ENCODE peak calls at places on chromosomes 2 and 18, in six cellular contexts. X is AML-193; R is stimulated activated CD8-positive, alpha-beta memory T cell treated with anti-CD3 and anti-CD28 coated beads, Interleukin-2, amount 100 ng/mL, for 1 hour; W is cardiac muscle cell; Z is mucosa of descending colon; B is CD8-positive, alpha-beta T cell. D is an unnamed sample.

GRCh38 chr2:232652505-232652851 is 19.1 kb downstream of the EFHD1 start:
- DNase-seq in X (no peak), W (no peak), B (no peak), R (no peak), Z (no peak), D (no peak)

GRCh38 chr18:55549474-55550104 is 38.4 kb downstream of the TCF4 start:
- DNase-seq in R (no peak), Z (no peak), X (no peak), W (no peak), B (no peak), D (no peak)

GRCh38 chr2:113060396-113060795 is 1.4 kb downstream of the IL36RN start:
- DNase-seq in Z (no peak), B (no peak), W (peak), X (no peak), R (no peak), D (no peak)

GRCh38 chr18:10131783-10132381 is 218.1 kb downstream of the VAPA start:
- DNase-seq in B (no peak), X (no peak), W (no peak), Z (no peak), R (no peak), D (no peak)

GRCh38 chr18:59779979-59780378 is 82.8 kb upstream of the CCBE1 start:
- DNase-seq in W (peak), R (no peak), X (no peak), B (no peak), Z (no peak), D (no peak)

GRCh38 chr2:230640540-230641011 is 72.1 kb upstream of the CAB39 start:
- DNase-seq in B (no peak), X (no peak), W (no peak), Z (no peak), R (no peak), D (no peak)

GRCh38 chr18:3923750-3924149 is 473.8 kb downstream of the TGIF1 start:
- DNase-seq in B (no peak), Z (no peak), W (peak), X (no peak), R (no peak), D (no peak)

GRCh38 chr2:39567507-39567906 is 98.2 kb upstream of the TMEM178A start:
- DNase-seq in W (no peak), X (no peak), Z (no peak), B (no peak), R (no peak), D (no peak)

GRCh38 chr2:137964066-137964858 is at the start of gene HNMT:
- DNase-seq in W (peak), R (no peak), Z (peak), B (no peak), X (no peak), D (no peak)

GRCh38 chr2:63698825-63699548 is 110.2 kb downstream of the MDH1 start:
- DNase-seq in W (peak), X (peak), Z (peak), R (no peak), B (no peak), D (no peak)

GRCh38 chr2:74290466-74291216 is 52.6 kb downstream of the SLC4A5 start:
- DNase-seq in B (peak), R (no peak), Z (peak), X (no peak), W (no peak), D (peak)

GRCh38 chr2:226795281-226796011 is 4.2 kb downstream of the IRS1 start:
- DNase-seq in Z (no peak), X (no peak), B (no peak), R (no peak), W (no peak), D (no peak)

GRCh38 chr18:74897971-74898657 is 300.4 kb downstream of the ZNF407 start:
- DNase-seq in X (no peak), Z (no peak), B (no peak), R (no peak), W (peak), D (no peak)

GRCh38 chr18:13570856-13571495 is 155.4 kb downstream of the FAM210A start:
- DNase-seq in Z (no peak), B (no peak), R (no peak), X (no peak), W (no peak), D (no peak)

GRCh38 chr2:174338155-174338495 is 3.4 kb downstream of the SP9 start:
- DNase-seq in W (no peak), B (no peak), Z (no peak), X (no peak), R (no peak), D (no peak)

GRCh38 chr18:35695803-35696202 is 114.3 kb downstream of the GALNT1 start:
- DNase-seq in Z (no peak), R (no peak), B (no peak), X (no peak), W (no peak), D (no peak)

GRCh38 chr2:120735750-120736170 is at the start of gene GLI2:
- DNase-seq in Z (peak), R (no peak), X (no peak), B (no peak), W (peak), D (no peak)

GRCh38 chr18:78241535-78242306 is 737.9 kb upstream of the SALL3 start:
- DNase-seq in B (no peak), X (no peak), Z (no peak), W (no peak), R (no peak), D (no peak)

GRCh38 chr18:13604751-13605150 is 121.6 kb downstream of the FAM210A start:
- DNase-seq in Z (no peak), B (no peak), R (no peak), W (no peak), X (no peak), D (no peak)

GRCh38 chr2:236718207-236718992 is 148.8 kb downstream of the ACKR3 start:
- DNase-seq in B (no peak), X (no peak), R (no peak), W (no peak), Z (no peak), D (no peak)

GRCh38 chr2:143946436-143947385 is 573.2 kb downstream of the ZEB2 start:
- DNase-seq in B (no peak), W (no peak), X (peak), R (no peak), Z (no peak), D (no peak)

GRCh38 chr2:8584174-8585066 is 97.4 kb upstream of the ID2 start:
- DNase-seq in X (no peak), Z (no peak), R (no peak), W (no peak), B (no peak), D (no peak)

GRCh38 chr2:222319576-222320440 is 21.0 kb upstream of the PAX3 start:
- DNase-seq in R (no peak), W (peak), B (no peak), Z (no peak), X (no peak), D (no peak)

D was measured in T-helper 22 cell.